ENCODE peak calls at places on chromosomes 11 and 22, in four cellular contexts. Q is HepG2, Y is H1, E is GM12878. S is an unnamed sample.

GRCh38 chr22:45259754-45260394 is 19.2 kb upstream of the KIAA0930 start:
- DNase-seq in Q (no peak), Y (no peak), E (no peak), S (no peak)

GRCh38 chr11:128422576-128423370 is 164.6 kb downstream of the ETS1 start:
- DNase-seq in Q (no peak), Y (no peak), E (no peak), S (no peak)

GRCh38 chr11:32935462-32936029 is 42.9 kb downstream of the QSER1 start:
- DNase-seq in Q (no peak), Y (no peak), E (no peak), S (no peak)

GRCh38 chr11:82701847-82702520 is 31.7 kb downstream of the FAM181B start:
- DNase-seq in Q (peak; percentile 37), Y (no peak), E (no peak), S (peak; percentile 56)

GRCh38 chr11:121063728-121064127 is 37.3 kb upstream of the TECTA start:
- DNase-seq in Q (peak; percentile 10), Y (no peak), E (no peak), S (no peak)

GRCh38 chr11:88104408-88104807 is 70.8 kb downstream of the RAB38 start:
- DNase-seq in Q (no peak), Y (no peak), E (no peak), S (no peak)

GRCh38 chr11:27471067-27471587 is 1.5 kb downstream of the LGR4 start:
- DNase-seq in Q (peak; percentile 21), Y (no peak), E (no peak), S (no peak)

GRCh38 chr11:117824571-117825537 is at the start of gene FXYD2:
- DNase-seq in Q (no peak), Y (no peak), E (no peak), S (no peak)

GRCh38 chr11:13337986-13338436 is 60.4 kb downstream of the BMAL1 start:
- DNase-seq in Q (no peak), Y (no peak), E (no peak), S (no peak)

GRCh38 chr11:17403977-17404759 is 15.7 kb upstream of the KCNJ11 start:
- DNase-seq in Q (no peak), Y (no peak), E (no peak), S (no peak)

GRCh38 chr11:118051136-118051610 is 25.7 kb upstream of the TMPRSS4 start:
- DNase-seq in Q (no peak), Y (no peak), E (no peak), S (no peak)

GRCh38 chr11:17930544-17931144 is 82.2 kb downstream of the SERGEF start:
- DNase-seq in Q (no peak), Y (no peak), E (no peak), S (no peak)

GRCh38 chr11:2215561-2216399 is 44.2 kb upstream of the TH start:
- DNase-seq in Q (peak; percentile 46), Y (no peak), E (no peak), S (no peak)

GRCh38 chr22:20654343-20655208 is 119.3 kb upstream of the SERPIND1 start:
- DNase-seq in Q (no peak), Y (no peak), E (no peak), S (no peak)

GRCh38 chr11:35043933-35044332 is 95.0 kb upstream of the CD44 start:
- DNase-seq in Q (no peak), Y (no peak), E (no peak), S (no peak)

GRCh38 chr11:125990244-125990643 is 44.4 kb downstream of the VSIG10L2 start:
- DNase-seq in Q (no peak), Y (no peak), E (no peak), S (no peak)

GRCh38 chr22:39534591-39535301 is 2.2 kb upstream of the RPS19BP1 start:
- DNase-seq in Q (peak; percentile 54), Y (no peak), E (no peak), S (no peak)

GRCh38 chr11:47305734-47306483 is 36.0 kb downstream of the MADD start:
- DNase-seq in Q (no peak), Y (no peak), E (no peak), S (no peak)

GRCh38 chr11:28585007-28585406 is 476.8 kb downstream of the METTL15 start:
- DNase-seq in Q (no peak), Y (no peak), E (no peak), S (no peak)

GRCh38 chr22:31496735-31497146 is 405 bp downstream of the SFI1 start:
- DNase-seq in Q (no peak), Y (no peak), E (no peak), S (no peak)

GRCh38 chr22:48666620-48667019 is 1161.1 kb downstream of the BRD1 start:
- DNase-seq in Q (no peak), Y (no peak), E (no peak), S (no peak)

GRCh38 chr22:26889794-26890193 is 232.4 kb downstream of the MIAT start:
- DNase-seq in Q (no peak), Y (no peak), E (no peak), S (no peak)

GRCh38 chr22:20146777-20147176 is 4.1 kb downstream of the CCDC188 start:
- DNase-seq in Q (no peak), Y (no peak), E (no peak), S (no peak)

GRCh38 chr11:10486161-10486840 is 31.2 kb downstream of the AMPD3 start:
- DNase-seq in Q (no peak), Y (no peak), E (no peak), S (no peak)

GRCh38 chr11:47216141-47216798 is 1.5 kb downstream of the DDB2 start:
- DNase-seq in Q (peak; percentile 74), Y (no peak), E (peak; percentile 30), S (no peak)

GRCh38 chr22:42623301-42623751 is 8.6 kb upstream of the POLDIP3 start:
- DNase-seq in Q (no peak), Y (no peak), E (no peak), S (no peak)

GRCh38 chr22:32534252-32535215 is 59.9 kb downstream of the FBXO7 start:
- DNase-seq in Q (peak; percentile 87), Y (no peak), E (no peak), S (no peak)

GRCh38 chr11:76790251-76790650 is 7.1 kb downstream of the TSKU start:
- DNase-seq in Q (no peak), Y (no peak), E (no peak), S (no peak)

GRCh38 chr11:100776212-100776896 is 89.3 kb downstream of the ARHGAP42 start:
- DNase-seq in Q (peak; percentile 74), Y (no peak), E (no peak), S (no peak)

GRCh38 chr11:90448280-90448679 is 225.4 kb upstream of the CHORDC1 start:
- DNase-seq in Q (peak; percentile 77), Y (no peak), E (no peak), S (no peak)

GRCh38 chr11:77205467-77206263 is 77.6 kb downstream of the MYO7A start:
- DNase-seq in Q (no peak), Y (no peak), E (no peak), S (no peak)

GRCh38 chr11:45180888-45181594 is 34.6 kb downstream of the PRDM11 start:
- DNase-seq in Q (no peak), Y (no peak), E (no peak), S (no peak)

GRCh38 chr22:23557467-23557866 is 22.6 kb downstream of the IGLL1 start:
- DNase-seq in Q (no peak), Y (no peak), E (no peak), S (no peak)

GRCh38 chr22:20459862-20460261 is 22.2 kb upstream of the SCARF2 start:
- DNase-seq in Q (no peak), Y (no peak), E (no peak), S (no peak)

GRCh38 chr11:61900251-61900650 is 8.9 kb upstream of the FADS3 start:
- DNase-seq in Q (no peak), Y (no peak), E (no peak), S (no peak)

GRCh38 chr22:48663297-48663696 is 1164.4 kb downstream of the BRD1 start:
- DNase-seq in Q (peak; percentile 44), Y (no peak), E (no peak), S (peak; percentile 28)

GRCh38 chr11:125224391-125225015 is 60.0 kb downstream of the PKNOX2 start:
- DNase-seq in Q (peak; percentile 9), Y (no peak), E (no peak), S (no peak)

GRCh38 chr11:133403900-133404299 is 128.4 kb downstream of the OPCML start:
- DNase-seq in Q (no peak), Y (no peak), E (no peak), S (peak; percentile 27)

GRCh38 chr11:134244593-134244992 is 8.6 kb downstream of the THYN1 start:
- DNase-seq in Q (peak; percentile 35), Y (no peak), E (no peak), S (no peak)

GRCh38 chr22:44542561-44543222 is 44.7 kb upstream of the RTL6 start:
- DNase-seq in Q (no peak), Y (no peak), E (no peak), S (no peak)

GRCh38 chr11:103682318-103683184 is 353.9 kb upstream of the DDI1 start:
- DNase-seq in Q (peak; percentile 67), Y (peak; percentile 53), E (peak; percentile 26), S (peak; percentile 71)
- TF ChIP-seq YY1 in Q (no peak), Y (peak; percentile 35), E (no peak), S (no peak)

DNA sequence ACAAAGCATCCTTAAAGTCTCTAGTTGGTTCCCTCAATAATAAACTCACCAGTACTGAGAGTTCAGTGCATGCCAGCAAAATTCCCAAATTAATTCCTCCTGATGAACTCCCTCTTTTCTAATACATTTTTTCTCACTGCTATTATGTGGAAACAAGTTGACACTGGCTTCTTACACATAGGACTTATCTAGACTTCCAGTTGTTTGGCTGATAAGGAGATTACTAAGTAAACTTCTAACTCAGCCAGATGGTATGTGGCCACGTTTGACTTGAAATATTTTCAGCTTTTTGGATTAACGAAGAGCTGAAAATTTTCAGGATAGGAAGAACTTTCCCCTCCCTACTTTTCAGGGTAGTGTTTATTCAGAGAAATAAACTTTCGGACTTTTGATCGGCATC is 1154.2 kb upstream of the TENM4 start:
- DNase-seq in Q (peak; percentile 60), Y (no peak), E (no peak), S (no peak)
- TF ChIP-seq SUZ12 in Q (no peak), Y (no peak), E (no peak), S (no peak)

DNA sequence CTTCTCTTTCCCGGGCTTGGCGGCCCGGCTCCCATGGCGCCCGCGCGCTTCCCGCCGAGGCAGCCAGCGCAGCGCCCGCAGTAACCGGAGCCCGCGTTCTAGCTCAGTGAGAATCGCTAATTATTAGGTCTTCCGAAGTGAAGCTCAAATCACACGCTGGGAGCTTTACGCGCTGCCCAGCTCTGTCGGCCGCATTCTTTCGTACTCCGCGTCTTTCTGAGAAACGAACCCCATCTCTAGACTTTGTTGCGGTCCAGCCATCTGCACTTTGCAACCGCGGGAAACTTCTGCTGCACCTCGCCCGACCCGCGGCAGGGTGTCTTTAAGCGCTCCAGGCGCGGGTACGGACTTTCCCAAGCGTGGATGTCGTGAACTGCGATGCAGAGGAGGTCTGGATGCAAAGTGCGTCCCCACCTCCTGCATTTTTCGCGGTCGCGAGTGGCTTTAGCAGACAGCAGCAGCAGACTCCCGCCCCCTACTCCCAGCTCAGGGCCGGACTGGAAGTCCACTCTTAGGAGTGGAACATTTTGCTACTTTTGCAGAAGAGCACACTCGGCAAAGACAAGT is 6.0 kb upstream of the PAX6 start:
- DNase-seq in Q (no peak), Y (no peak), E (no peak), S (no peak)
- H3K27me3 ChIP-seq in Q (peaks cover 89% of the 10 kb centered on the region), Y (peaks cover 100% of the 10 kb centered on the region), E (peaks cover 25% of the 10 kb centered on the region), S (peaks cover 100% of the 10 kb centered on the region)

DNA sequence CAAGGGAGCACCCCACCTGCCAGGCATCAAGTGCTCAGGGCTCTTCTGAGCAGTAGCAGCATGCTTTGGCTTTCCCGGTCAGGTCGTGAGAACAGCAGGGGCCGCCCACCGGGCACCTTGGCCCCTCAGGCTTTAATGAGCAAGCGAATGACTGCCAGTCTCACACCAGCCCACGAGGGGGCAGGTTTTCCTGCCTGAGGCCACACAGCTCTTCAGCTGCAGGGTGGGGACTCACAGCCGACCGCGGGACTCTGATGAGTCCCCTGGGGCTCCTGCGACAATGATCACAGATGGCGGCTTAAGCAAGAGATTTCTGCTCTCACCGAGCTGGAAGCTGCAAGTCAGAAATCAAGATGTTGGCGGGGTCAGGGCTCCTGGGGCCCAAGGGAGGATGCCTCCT is 14.3 kb upstream of the FGF19 start:
- DNase-seq in Q (peak; percentile 30), Y (peak; percentile 77), E (no peak), S (peak; percentile 80)
- TF ChIP-seq YY1 in Q (no peak), Y (peak; percentile 63), E (no peak), S (no peak)

S was measured in NT2/D1.